ENCODE peak calls at places on chromosome 5, in five cellular contexts. L is T1000, Z is HEK293T, J is fibroblast of pulmonary artery, N is ureter. K is an unnamed sample.

GRCh38 chr5:90131734-90132133 is 277.8 kb downstream of the CETN3 start:
- DNase-seq in Z (no peak), J (peak), L (no peak), N (no peak), K (no peak)

GRCh38 chr5:79547429-79547822 is 33.5 kb upstream of the HOMER1 start:
- DNase-seq in J (no peak), L (no peak), Z (no peak), N (no peak), K (no peak)

GRCh38 chr5:167245871-167246270 is 1045.6 kb upstream of the WWC1 start:
- DNase-seq in N (no peak), Z (no peak), L (no peak), J (no peak), K (no peak)

GRCh38 chr5:131430794-131431193 is 166.9 kb downstream of the CDC42SE2 start:
- DNase-seq in N (no peak), Z (no peak), J (peak), L (no peak), K (no peak)

GRCh38 chr5:16179936-16180788 is 571 bp upstream of the MARCHF11 start:
- DNase-seq in N (no peak), L (no peak), Z (no peak), J (no peak), K (no peak)

GRCh38 chr5:113232246-113232645 is 202.5 kb downstream of the TSSK1B start:
- DNase-seq in N (no peak), Z (no peak), L (no peak), J (no peak), K (no peak)

GRCh38 chr5:135921388-135921787 is 25.7 kb upstream of the IL9 start:
- DNase-seq in J (peak), L (no peak), Z (no peak), N (no peak), K (no peak)

GRCh38 chr5:135505973-135506372 is 29.8 kb downstream of the NEUROG1 start:
- DNase-seq in Z (no peak), L (no peak), N (no peak), J (no peak), K (no peak)

GRCh38 chr5:111389390-111390082 is 122.8 kb downstream of the STARD4 start:
- DNase-seq in Z (no peak), N (no peak), L (peak), J (peak), K (no peak)

GRCh38 chr5:148828461-148829247 is 2.2 kb downstream of the ADRB2 start:
- DNase-seq in N (no peak), L (no peak), Z (no peak), J (no peak), K (no peak)

GRCh38 chr5:124342027-124342471 is 404.4 kb downstream of the ZNF608 start:
- DNase-seq in L (no peak), N (no peak), Z (no peak), J (peak), K (no peak)

GRCh38 chr5:36529142-36529541 is 77.3 kb upstream of the SLC1A3 start:
- DNase-seq in L (no peak), N (no peak), J (no peak), Z (no peak), K (no peak)

GRCh38 chr5:30502277-30502676 is 691.2 kb upstream of the CDH6 start:
- DNase-seq in N (no peak), J (peak), Z (no peak), L (no peak), K (no peak)

GRCh38 chr5:87541033-87541432 is 128.3 kb upstream of the CCNH start:
- DNase-seq in J (peak), Z (peak), N (peak), L (peak), K (no peak)

GRCh38 chr5:157682257-157682656 is 10.9 kb downstream of the C5orf52 start:
- DNase-seq in L (no peak), J (no peak), Z (no peak), N (peak), K (no peak)

K was measured in activated gamma-delta T cell treated with Interleukin-2 at 50 U/mL for 16 hours.